ENCODE peak calls at places on chromosomes 3 and 15, in five cellular contexts. E is H1, W is neuronal stem cell, T is mesenchymal stem cell, M is H9. A is an unnamed sample.
A peak's percentile ranks its signal among the peaks of the same experiment; 100 is the strongest.

GRCh38 chr15:90423920-90424319 is 35.9 kb downstream of the IQGAP1 start:
- DNase-seq in M (no peak), W (no peak), T (no peak), E (no peak), A (no peak)

GRCh38 chr3:195155842-195156241 is 115.1 kb downstream of the XXYLT1 start:
- DNase-seq in T (no peak), M (no peak), W (no peak), E (no peak), A (no peak)

GRCh38 chr15:33547876-33548275 is 237.1 kb downstream of the RYR3 start:
- DNase-seq in M (peak; percentile 84), T (peak; percentile 1), E (peak; percentile 57), W (peak; percentile 58), A (peak; percentile 66)

GRCh38 chr3:139797724-139798343 is 120.1 kb upstream of the NMNAT3 start:
- DNase-seq in M (peak; percentile 46), T (peak; percentile 44), W (peak; percentile 61), E (no peak), A (peak; percentile 75)

GRCh38 chr3:184524981-184525336 is 36.6 kb upstream of the EPHB3 start:
- DNase-seq in T (no peak), W (no peak), E (no peak), M (no peak), A (no peak)

GRCh38 chr15:75650908-75651809 is 3.4 kb downstream of the SNX33 start:
- DNase-seq in M (no peak), T (peak; percentile 71), W (no peak), E (no peak), A (no peak)

GRCh38 chr3:10386121-10386520 is 65.2 kb upstream of the SEC13 start:
- DNase-seq in W (no peak), E (no peak), M (no peak), T (no peak), A (no peak)

GRCh38 chr3:30604566-30604965 is 1.8 kb upstream of the TGFBR2 start:
- DNase-seq in M (no peak), W (no peak), E (no peak), T (no peak), A (no peak)

GRCh38 chr15:39908186-39908585 is 11.9 kb downstream of the GPR176 start:
- DNase-seq in E (no peak), M (no peak), T (peak; percentile 91), W (no peak), A (peak; percentile 13)

GRCh38 chr15:101044625-101045235 is 125.6 kb downstream of the LRRK1 start:
- DNase-seq in M (peak; percentile 20), T (no peak), E (no peak), W (no peak), A (no peak)

GRCh38 chr3:171711461-171711860 is 98.8 kb downstream of the PLD1 start:
- DNase-seq in E (no peak), M (no peak), W (no peak), T (peak; percentile 11), A (no peak)

GRCh38 chr3:171715155-171715554 is 95.1 kb downstream of the PLD1 start:
- DNase-seq in W (no peak), M (no peak), E (no peak), T (no peak), A (no peak)

GRCh38 chr3:171710359-171710758 is 99.9 kb downstream of the PLD1 start:
- DNase-seq in E (no peak), W (no peak), T (no peak), M (no peak), A (no peak)

GRCh38 chr3:171712168-171712938 is 97.9 kb downstream of the PLD1 start:
- DNase-seq in E (no peak), W (no peak), M (no peak), T (peak; percentile 77), A (no peak)
- H3K23ac ChIP-seq in E (no peak overlapping the region), W (no peak overlapping the region), M (no peak overlapping the region), T (no peak overlapping the region), A (no peak overlapping the region)

GRCh38 chr3:120419797-120420196 is 31.0 kb downstream of the FSTL1 start:
- DNase-seq in E (no peak), W (no peak), M (no peak), T (no peak), A (no peak)
- H3K18ac ChIP-seq in E (no peak overlapping the region), W (no peak overlapping the region), M (no peak overlapping the region), T (no peak overlapping the region), A (no peak overlapping the region)

GRCh38 chr3:152232001-152232400 is 36.7 kb upstream of the MBNL1 start:
- DNase-seq in M (no peak), E (no peak), W (no peak), T (no peak), A (no peak)
- H2BK12ac ChIP-seq in M (no peak overlapping the region), E (no peak overlapping the region), W (no peak overlapping the region), T (no peak overlapping the region), A (no peak overlapping the region)

GRCh38 chr3:177487635-177488186 is 290.4 kb upstream of the TBL1XR1 start:
- DNase-seq in M (no peak), E (no peak), T (no peak), W (no peak), A (no peak)
- H3K23ac ChIP-seq in M (no peak overlapping the region), E (no peak overlapping the region), T (no peak overlapping the region), W (no peak overlapping the region), A (no peak overlapping the region)